ENCODE peak calls at places on chromosomes 11 and 22, in nine cellular contexts. V, R, M, I, D, E, K, H and S are unnamed samples.
A peak's percentile ranks its signal among the peaks of the same experiment; 100 is the strongest.

GRCh38 chr22:29469755-29470154 is 10.3 kb upstream of the NEFH start:
- DNase-seq in M (no peak), E (no peak), V (no peak), R (peak; percentile 18), D (no peak), K (no peak), H (no peak), I (no peak), S (no peak)

GRCh38 chr11:41189711-41190477 is 269.6 kb downstream of the LRRC4C start:
- DNase-seq in K (no peak), H (no peak), V (no peak), R (no peak), M (no peak), D (no peak), I (no peak), E (no peak), S (no peak)

GRCh38 chr11:92556435-92556834 is 331.8 kb downstream of the FAT3 start:
- DNase-seq in V (no peak), I (peak; percentile 39), R (peak; percentile 10), H (peak; percentile 30), K (peak; percentile 8), D (peak; percentile 40), E (peak; percentile 38), M (peak; percentile 2), S (no peak)

GRCh38 chr11:122743949-122744876 is 88.7 kb downstream of the UBASH3B start:
- DNase-seq in I (no peak), V (no peak), H (no peak), M (no peak), R (no peak), K (no peak), E (no peak), D (no peak), S (peak; percentile 72)

GRCh38 chr11:17267576-17267975 is 9.0 kb upstream of the NUCB2 start:
- DNase-seq in H (no peak), V (no peak), R (peak; percentile 50), E (peak; percentile 58), D (peak; percentile 86), M (peak; percentile 90), I (no peak), K (no peak), S (no peak)

GRCh38 chr11:83865636-83866461 is 579.7 kb upstream of the CCDC90B start:
- DNase-seq in E (peak; percentile 70), K (peak; percentile 1), V (no peak), D (peak; percentile 88), I (no peak), M (peak; percentile 2), R (no peak), H (peak; percentile 16), S (no peak)

GRCh38 chr22:28999510-29000224 is 62.0 kb downstream of the C22orf31 start:
- DNase-seq in V (no peak), K (no peak), D (no peak), H (no peak), E (no peak), M (no peak), I (no peak), R (no peak), S (no peak)

GRCh38 chr11:123707206-123707605 is 34.3 kb downstream of the ZNF202 start:
- DNase-seq in D (no peak), I (no peak), K (no peak), R (no peak), M (no peak), H (no peak), V (no peak), E (no peak), S (no peak)

GRCh38 chr11:72814139-72814830 is at the start of gene ATG16L2:
- DNase-seq in K (peak; percentile 88), D (peak; percentile 82), R (peak; percentile 94), M (peak; percentile 90), E (peak; percentile 92), H (peak; percentile 89), I (peak; percentile 90), V (peak; percentile 92), S (peak; percentile 95)

GRCh38 chr11:72813740-72814138 is 472 bp upstream of the ATG16L2 start:
- DNase-seq in H (peak; percentile 83), E (no peak), D (no peak), V (peak; percentile 88), K (peak; percentile 83), M (peak; percentile 70), R (peak; percentile 86), I (no peak), S (peak; percentile 83)

GRCh38 chr11:72812968-72813739 is 1.1 kb upstream of the ATG16L2 start:
- DNase-seq in K (peak; percentile 58), V (peak; percentile 65), E (peak; percentile 39), I (peak; percentile 61), D (peak; percentile 75), R (peak; percentile 75), H (peak; percentile 59), M (peak; percentile 64), S (peak; percentile 77)

GRCh38 chr11:72816404-72816990 is 2.3 kb downstream of the ATG16L2 start:
- DNase-seq in V (no peak), H (no peak), K (no peak), D (no peak), E (no peak), R (no peak), M (no peak), I (no peak), S (no peak)

GRCh38 chr11:72814831-72815618 is 814 bp downstream of the ATG16L2 start:
- DNase-seq in H (peak; percentile 45), I (peak; percentile 66), E (peak; percentile 68), K (peak; percentile 54), M (no peak), V (no peak), R (peak; percentile 59), D (peak; percentile 57), S (peak; percentile 64)
- TF ChIP-seq CTCF in H (no peak), I (no peak), E (peak; percentile 7), K (no peak), M (no peak), V (no peak), R (no peak), D (no peak), S (no peak)

DNA sequence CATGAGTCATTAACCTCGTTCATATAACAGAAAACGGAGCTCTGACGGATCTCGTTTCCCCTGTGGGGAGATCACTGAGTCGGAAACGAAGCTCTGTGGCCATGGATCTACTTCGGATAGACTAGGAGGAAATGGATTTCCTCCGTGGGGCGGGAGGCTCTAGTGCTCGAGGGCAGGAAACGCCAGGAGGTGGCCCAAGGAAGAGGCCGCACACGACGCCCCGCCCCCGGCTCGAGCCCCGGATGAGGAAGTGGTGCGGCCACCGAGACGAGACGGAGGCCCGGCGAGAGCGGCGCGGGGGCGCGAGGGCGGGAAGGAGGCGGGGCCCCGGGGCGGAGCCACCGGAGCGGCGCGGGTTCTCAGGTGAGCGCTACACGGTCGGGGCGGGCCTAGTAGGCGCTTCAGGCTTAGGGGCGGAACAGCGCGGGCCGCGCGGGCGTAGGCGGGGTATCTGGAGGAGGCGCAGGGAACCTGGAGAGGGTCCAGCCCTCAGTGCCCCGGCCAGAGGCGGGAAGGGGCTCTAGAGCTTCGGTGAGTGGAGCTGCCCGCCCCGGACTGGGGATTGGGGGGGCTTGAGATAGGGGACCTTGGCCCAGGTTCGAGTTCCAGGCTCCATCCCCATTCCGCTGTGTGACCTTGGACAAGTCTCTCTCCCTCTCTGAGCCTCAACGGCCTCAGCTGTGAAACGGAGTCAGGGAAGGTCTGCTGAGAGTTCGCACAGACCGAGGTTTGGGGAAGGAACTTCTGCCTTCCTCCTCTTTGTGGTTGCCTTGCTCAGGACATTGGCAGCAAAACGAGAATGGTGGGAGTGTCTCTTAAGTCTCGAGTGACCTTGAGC is at the start of gene DEPDC5:
- DNase-seq in R (peak; percentile 99), M (peak; percentile 85), H (peak; percentile 96), K (peak; percentile 95), D (peak; percentile 90), V (peak; percentile 98), E (peak; percentile 94), I (peak; percentile 97), S (peak; percentile 98)
- TF ChIP-seq CTCF in R (no peak), M (no peak), H (no peak), K (no peak), D (no peak), V (no peak), E (peak; percentile 2), I (no peak), S (no peak)

GRCh38 chr11:35892166-35892565 is 51.7 kb upstream of the LDLRAD3 start:
- DNase-seq in V (no peak), H (no peak), I (no peak), K (no peak), E (peak; percentile 25), M (no peak), D (peak; percentile 45), R (no peak), S (no peak)

GRCh38 chr11:35902961-35903360 is 40.9 kb upstream of the LDLRAD3 start:
- DNase-seq in E (no peak), H (no peak), I (no peak), K (no peak), V (no peak), M (no peak), R (no peak), D (no peak), S (no peak)

GRCh38 chr11:35893796-35894475 is 49.9 kb upstream of the LDLRAD3 start:
- DNase-seq in R (peak; percentile 44), K (peak; percentile 11), E (no peak), H (peak; percentile 34), V (peak; percentile 27), M (peak; percentile 91), D (peak; percentile 29), I (no peak), S (no peak)

DNA sequence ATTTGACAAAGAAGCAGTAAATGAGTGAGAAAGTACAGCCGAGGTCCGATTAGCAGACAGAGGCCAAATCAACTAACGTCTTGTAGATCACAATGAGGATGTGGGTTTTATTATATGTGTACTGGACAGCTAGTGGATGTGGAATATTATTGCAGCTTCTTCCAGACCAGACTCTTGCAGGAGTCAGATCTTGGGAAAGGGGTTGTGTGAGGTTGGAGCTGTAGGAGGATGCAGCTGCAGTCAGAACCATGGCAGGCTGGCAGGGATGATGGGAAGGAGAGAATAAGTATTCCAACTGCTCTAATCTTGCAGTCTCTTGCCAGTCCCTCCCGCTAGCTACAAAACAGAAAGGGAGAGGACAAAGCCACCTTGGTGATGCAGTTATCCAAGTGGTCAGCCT is 46.8 kb upstream of the LDLRAD3 start:
- DNase-seq in K (no peak), E (no peak), H (peak; percentile 25), I (no peak), R (no peak), D (no peak), M (no peak), V (no peak), S (no peak)
- TF ChIP-seq CTCF in K (no peak), E (no peak), H (no peak), I (no peak), R (no peak), D (no peak), M (no peak), V (no peak), S (no peak)

GRCh38 chr11:102802341-102802740 is 4.4 kb upstream of the MMP1 start:
- DNase-seq in D (peak; percentile 92), H (peak; percentile 66), V (no peak), E (peak; percentile 70), K (peak; percentile 37), R (no peak), M (no peak), I (no peak), S (no peak)

GRCh38 chr11:102800774-102801173 is 2.8 kb upstream of the MMP1 start:
- DNase-seq in H (no peak), I (no peak), K (no peak), E (no peak), D (no peak), R (no peak), M (no peak), V (no peak), S (no peak)

GRCh38 chr11:102794382-102794781 is 3.6 kb downstream of the MMP1 start:
- DNase-seq in K (no peak), D (peak; percentile 14), V (no peak), E (peak; percentile 10), I (peak; percentile 51), M (no peak), R (peak; percentile 33), H (peak; percentile 30), S (peak; percentile 33)

GRCh38 chr11:102798012-102798746 is at the start of gene MMP1:
- DNase-seq in R (no peak), V (no peak), D (peak; percentile 77), M (peak; percentile 85), H (peak; percentile 28), I (no peak), K (peak; percentile 20), E (peak; percentile 45), S (no peak)

DNA sequence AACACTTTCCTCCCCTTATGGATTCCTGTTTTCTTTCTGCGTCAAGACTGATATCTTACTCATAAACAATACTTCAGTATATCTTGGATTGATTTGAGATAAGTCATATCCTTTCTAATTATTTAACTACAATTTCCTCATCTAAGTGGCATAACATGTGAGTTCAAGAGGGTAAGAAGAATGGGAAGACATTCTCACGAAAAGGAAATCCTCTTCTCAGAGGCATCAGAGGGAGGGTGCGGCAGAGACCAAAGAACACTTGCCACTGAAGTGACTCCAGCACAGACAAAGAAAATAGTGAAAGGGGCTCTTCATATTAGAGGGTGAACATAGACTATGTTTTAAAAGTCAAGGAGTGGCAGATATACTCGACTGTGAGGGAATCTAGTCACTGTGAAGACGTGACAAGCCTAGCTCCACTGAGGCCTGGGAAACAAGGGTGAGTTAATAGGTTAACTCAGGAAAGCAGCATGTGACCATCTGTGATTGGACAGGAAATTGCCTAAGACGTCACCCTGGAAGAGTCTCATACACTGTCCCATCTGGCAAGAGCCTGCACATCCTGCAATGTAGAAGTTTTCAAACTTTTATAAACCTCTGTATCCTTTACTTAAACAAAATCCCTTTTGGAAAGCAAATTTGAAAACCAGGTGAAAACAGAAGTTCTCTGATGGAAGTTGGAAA is 1.8 kb upstream of the MMP1 start:
- DNase-seq in R (no peak), K (no peak), V (no peak), M (no peak), H (peak; percentile 13), E (no peak), D (no peak), I (no peak), S (no peak)
- TF ChIP-seq CTCF in R (no peak), K (no peak), V (no peak), M (no peak), H (no peak), E (no peak), D (no peak), I (no peak), S (no peak)